ENCODE peak calls at places on chromosomes 7 and 10, in eight cellular contexts. S is GM23338, L is mucosa of descending colon, K is left ventricle myocardium inferior, H is lung, T is PC-3, B is A549, N is IMR-90. O is an unnamed sample.
A peak's percentile ranks its signal among the peaks of the same experiment; 100 is the strongest.

GRCh38 chr7:342681-343216 is 52.8 kb downstream of the FOXL3 start:
- DNase-seq in S (no peak), L (no peak), K (no peak), H (no peak), T (no peak), B (no peak), N (no peak), O (peak; percentile 71)

GRCh38 chr7:74479961-74480829 is 26.5 kb downstream of the GTF2IRD1 start:
- DNase-seq in S (peak; percentile 89), L (peak; percentile 80), K (peak; percentile 85), H (peak; percentile 64), T (no peak), B (no peak), N (peak; percentile 93), O (peak; percentile 88)

GRCh38 chr7:1965579-1966294 is 267.0 kb downstream of the MAD1L1 start:
- DNase-seq in S (no peak), L (peak; percentile 5), K (peak; percentile 81), H (no peak), T (no peak), B (no peak), N (no peak), O (no peak)

GRCh38 chr10:71802715-71803488 is 29.6 kb upstream of the VSIR start:
- DNase-seq in S (no peak), L (no peak), K (no peak), H (no peak), T (no peak), B (no peak), N (no peak), O (no peak)

GRCh38 chr7:116097365-116098009 is 66.9 kb upstream of the TFEC start:
- DNase-seq in S (no peak), L (no peak), K (no peak), H (no peak), T (peak; percentile 89), B (peak; percentile 77), N (peak; percentile 58), O (no peak)

GRCh38 chr7:46450425-46450824 is 529.4 kb upstream of the IGFBP3 start:
- DNase-seq in S (no peak), L (no peak), K (no peak), H (no peak), T (no peak), B (no peak), N (no peak), O (no peak)

GRCh38 chr7:30276203-30276900 is 8.0 kb upstream of the ZNRF2 start:
- DNase-seq in S (peak; percentile 83), L (no peak), K (no peak), H (no peak), T (peak; percentile 82), B (peak; percentile 70), N (peak; percentile 62), O (no peak)

GRCh38 chr7:371779-372545 is 82.0 kb downstream of the FOXL3 start:
- DNase-seq in S (no peak), L (peak; percentile 27), K (peak; percentile 11), H (no peak), T (no peak), B (peak; percentile 18), N (no peak), O (peak; percentile 62)

GRCh38 chr7:3897430-3898385 is 596.7 kb downstream of the SDK1 start:
- DNase-seq in S (peak; percentile 64), L (no peak), K (no peak), H (no peak), T (peak; percentile 61), B (peak; percentile 55), N (peak; percentile 62), O (no peak)

GRCh38 chr10:77614778-77615625 is 22.6 kb downstream of the KCNMA1 start:
- DNase-seq in S (no peak), L (no peak), K (no peak), H (no peak), T (peak; percentile 63), B (no peak), N (no peak), O (no peak)

GRCh38 chr10:74439213-74439612 is 288.2 kb downstream of the ADK start:
- DNase-seq in S (no peak), L (no peak), K (no peak), H (no peak), T (no peak), B (no peak), N (no peak), O (no peak)

GRCh38 chr7:93663561-93664299 is 89.2 kb upstream of the CALCR start:
- DNase-seq in S (no peak), L (no peak), K (no peak), H (no peak), T (no peak), B (no peak), N (no peak), O (no peak)

GRCh38 chr10:68784476-68784875 is 42.9 kb upstream of the STOX1 start:
- DNase-seq in S (no peak), L (no peak), K (no peak), H (no peak), T (no peak), B (no peak), N (peak; percentile 8), O (no peak)

GRCh38 chr10:114764656-114765055 is 56.9 kb upstream of the FHIP2A start:
- DNase-seq in S (no peak), L (no peak), K (no peak), H (no peak), T (no peak), B (no peak), N (no peak), O (no peak)

GRCh38 chr10:3010819-3011422 is 56.4 kb upstream of the PFKP start:
- DNase-seq in S (no peak), L (no peak), K (no peak), H (no peak), T (peak; percentile 9), B (no peak), N (peak; percentile 16), O (peak; percentile 36)

GRCh38 chr7:30842542-30843451 is 68.9 kb upstream of the AQP1 start:
- DNase-seq in S (no peak), L (no peak), K (no peak), H (peak; percentile 67), T (no peak), B (no peak), N (no peak), O (no peak)

GRCh38 chr10:124641282-124642075 is 102.7 kb downstream of the FAM53B start:
- DNase-seq in S (no peak), L (no peak), K (peak; percentile 64), H (no peak), T (no peak), B (no peak), N (peak; percentile 62), O (no peak)

GRCh38 chr7:18312482-18312881 is 183.1 kb upstream of the HDAC9 start:
- DNase-seq in S (no peak), L (no peak), K (no peak), H (no peak), T (no peak), B (no peak), N (no peak), O (no peak)

DNA sequence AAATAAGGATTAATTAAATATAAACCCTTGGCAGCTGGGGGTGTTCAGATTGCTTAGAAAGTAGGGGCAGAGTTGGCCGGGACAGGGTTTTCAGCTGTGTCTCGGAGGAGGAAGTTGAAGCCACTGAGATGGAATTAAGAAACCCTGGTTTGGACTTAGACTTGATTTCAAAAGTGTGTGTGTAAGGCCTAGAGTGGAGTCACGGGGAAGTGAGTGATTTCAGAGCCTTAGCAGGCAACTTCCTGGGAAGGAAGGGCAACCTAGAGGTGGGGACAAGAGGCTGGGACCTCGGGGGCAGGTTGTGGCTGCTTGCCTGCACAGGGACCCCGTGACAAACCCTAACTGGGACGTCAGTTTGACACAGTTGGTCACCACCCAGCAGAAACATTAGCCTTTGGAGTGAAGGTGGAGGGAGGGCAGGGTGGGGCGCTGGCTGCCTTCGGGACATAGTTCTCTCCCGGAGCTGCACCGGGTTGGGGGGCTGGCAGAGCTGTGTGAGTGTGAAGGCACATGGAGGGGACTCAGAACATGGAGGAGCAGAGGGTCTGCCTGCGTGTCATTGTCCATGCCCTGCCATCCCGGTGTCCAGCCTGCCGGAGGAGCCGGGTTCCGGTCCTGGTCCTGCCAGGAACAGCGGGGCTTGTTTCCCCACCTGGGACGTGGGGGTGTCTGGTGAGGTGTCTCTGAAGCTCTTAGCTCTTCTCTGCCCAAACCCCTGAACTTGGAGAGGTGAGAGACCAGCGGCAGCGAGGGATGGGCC is 1.8 kb downstream of the BRI3 start:
- DNase-seq in S (no peak), L (peak; percentile 71), K (peak; percentile 39), H (peak; percentile 77), T (peak; percentile 55), B (no peak), N (peak; percentile 56), O (peak; percentile 78)
- H3K4me3 ChIP-seq in S (peak overlapping the region; percentile 83), L (no peak overlapping the region), K (peak overlapping the region; percentile 89), H (peak overlapping the region; percentile 95), T (peak overlapping the region; percentile 97), B (peak overlapping the region; percentile 98), N (peak overlapping the region; percentile 88), O (peak overlapping the region; percentile 86)

GRCh38 chr10:48701139-48701901 is 16.6 kb downstream of the WDFY4 start:
- DNase-seq in S (no peak), L (peak; percentile 79), K (no peak), H (no peak), T (no peak), B (no peak), N (no peak), O (no peak)
- H3K4me1 ChIP-seq in S (no peaks in the 10 kb centered on the region), L (peaks cover 14% of the 10 kb centered on the region), K (peaks cover 14% of the 10 kb centered on the region), H (no peaks in the 10 kb centered on the region), T (no peaks in the 10 kb centered on the region), B (no peaks in the 10 kb centered on the region), N (no peaks in the 10 kb centered on the region), O (no peaks in the 10 kb centered on the region)

DNA sequence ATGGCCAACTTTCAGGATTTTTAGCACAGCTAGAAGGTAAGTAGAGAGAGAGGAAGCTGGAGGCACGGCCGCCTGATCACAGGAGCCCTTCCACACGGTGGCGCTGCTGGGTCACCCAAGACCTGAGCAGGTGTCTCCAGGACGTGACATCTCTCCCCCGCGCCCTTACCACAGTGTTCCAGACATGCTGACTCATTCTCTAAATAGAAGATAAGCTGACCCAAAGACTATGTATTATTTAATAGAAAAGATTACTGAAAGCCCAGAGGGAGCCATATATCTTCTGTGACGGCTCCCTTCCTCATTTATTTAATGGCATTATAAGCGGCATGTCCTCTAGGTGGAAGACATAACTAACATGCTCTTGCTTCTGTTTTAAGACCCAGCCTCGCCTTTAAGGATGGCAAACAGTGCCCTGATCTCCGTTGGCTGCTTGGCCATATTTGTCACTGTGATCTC is 26.0 kb upstream of the MALSU1 start:
- DNase-seq in S (peak; percentile 96), L (peak; percentile 91), K (peak; percentile 82), H (peak; percentile 90), T (peak; percentile 96), B (peak; percentile 97), N (peak; percentile 96), O (peak; percentile 96)
- TF ChIP-seq CTCF in S (peak; percentile 95), L (peak; percentile 83), K (peak; percentile 81), H (peak; percentile 65), T (peak; percentile 90), B (peak; percentile 95), N (peak; percentile 86), O (peak; percentile 80)

DNA sequence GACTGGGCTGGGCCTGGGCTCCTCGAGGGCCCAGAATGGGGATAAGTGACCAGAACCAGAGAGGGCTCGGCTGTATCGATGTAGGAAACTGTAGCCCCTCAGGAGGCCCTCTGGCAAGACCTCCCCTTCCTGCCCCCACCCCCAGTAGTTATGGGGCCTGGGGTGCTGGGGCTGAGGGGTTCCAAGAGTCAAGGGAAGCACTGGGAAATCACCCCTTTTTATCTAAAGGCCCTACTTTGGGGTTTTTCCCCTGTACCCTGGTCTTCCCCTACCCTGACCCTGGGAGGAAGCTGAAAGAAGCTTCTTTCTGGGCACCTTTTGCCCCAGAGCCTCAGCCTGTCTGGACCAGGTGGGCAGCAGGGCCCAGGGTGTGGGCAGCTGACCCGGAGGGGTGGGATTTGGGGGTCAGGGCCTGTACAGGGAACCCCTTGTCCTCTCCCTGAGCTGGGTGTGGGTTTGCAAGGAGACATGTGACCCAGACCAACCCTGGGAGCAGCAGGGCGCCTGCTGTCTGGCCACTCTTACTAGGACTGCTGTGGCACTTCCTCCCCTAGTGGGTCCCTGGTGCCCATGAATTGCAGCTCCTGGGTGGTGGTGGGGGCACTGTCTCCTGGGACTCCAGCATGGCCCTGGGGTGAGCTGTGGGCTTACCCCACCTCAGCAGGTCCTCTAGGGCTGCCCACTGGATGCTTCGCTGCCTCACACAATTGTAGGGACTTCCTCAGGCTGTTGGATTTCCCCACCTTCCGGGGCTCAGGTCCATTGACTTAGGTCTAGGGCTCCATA is 1.5 kb downstream of the IRF5 start:
- DNase-seq in S (no peak), L (peak; percentile 46), K (no peak), H (no peak), T (no peak), B (no peak), N (no peak), O (no peak)
- H3K4me3 ChIP-seq in S (peak overlapping the region; percentile 61), L (no peak overlapping the region), K (peak overlapping the region; percentile 67), H (no peak overlapping the region), T (peak overlapping the region; percentile 9), B (peak overlapping the region; percentile 80), N (no peak overlapping the region), O (peak overlapping the region; percentile 93)